ENCODE peak calls at places on chromosomes 2 and 18, in four cellular contexts. U is PC-9, F is NCI-H2081, E is Calu3. W is an unnamed sample.

GRCh38 chr2:3547915-3548314 is 10.2 kb downstream of the RNASEH1 start:
- DNase-seq in F (no peak), U (no peak), E (no peak), W (no peak)

GRCh38 chr2:201768918-201769317 is 11.8 kb downstream of the ALS2 start:
- DNase-seq in U (no peak), F (no peak), E (no peak), W (peak; percentile 26)

GRCh38 chr2:29113891-29114321 is 1.3 kb upstream of the CLIP4 start:
- DNase-seq in U (peak; percentile 85), E (peak; percentile 82), F (no peak), W (no peak)

GRCh38 chr2:64779117-64779690 is 125.5 kb upstream of the SERTAD2 start:
- DNase-seq in U (peak; percentile 71), F (no peak), E (peak; percentile 61), W (peak; percentile 74)

GRCh38 chr2:226999676-227000075 is 163.8 kb downstream of the RHBDD1 start:
- DNase-seq in U (no peak), F (no peak), E (no peak), W (no peak)

GRCh38 chr2:24920813-24921441 is 890 bp upstream of the ADCY3 start:
- DNase-seq in E (peak; percentile 34), U (no peak), F (no peak), W (peak; percentile 35)

GRCh38 chr2:118881490-118882129 is 34.2 kb upstream of the EN1 start:
- DNase-seq in U (peak; percentile 70), F (peak; percentile 71), E (peak; percentile 88), W (peak; percentile 56)

GRCh38 chr18:75439356-75439755 is 11.9 kb upstream of the SMIM21 start:
- DNase-seq in F (no peak), E (no peak), U (no peak), W (no peak)

GRCh38 chr18:35240664-35241522 is at the start of gene ZNF397:
- DNase-seq in E (peak; percentile 97), F (peak; percentile 98), U (peak; percentile 87), W (peak; percentile 96)

W was measured in ACHN.